ENCODE peak calls at places on chromosomes 7 and 10, in four cellular contexts. One of them, this sample, is unnamed.

GRCh38 chr7:226281-226882 is 34.0 kb downstream of the FAM20C start:
- DNase-seq in stimulated activated CD4-positive, alpha-beta T cell treated with anti-CD3 and anti-CD28 coated beads, Interleukin-2, amount 100 ng/mL, for 24 hours: no peak
- DNase-seq in gastrocnemius medialis: no peak
- DNase-seq in nucleus accumbens: no peak
- DNase-seq in this sample: no peak

GRCh38 chr10:85459906-85460305 is 906.7 kb downstream of the GRID1 start:
- DNase-seq in stimulated activated CD4-positive, alpha-beta T cell treated with anti-CD3 and anti-CD28 coated beads, Interleukin-2, amount 100 ng/mL, for 24 hours: no peak
- DNase-seq in gastrocnemius medialis: no peak
- DNase-seq in nucleus accumbens: no peak
- DNase-seq in this sample: no peak

GRCh38 chr7:150852371-150852905 is at the start of gene AOC1:
- DNase-seq in gastrocnemius medialis: no peak
- DNase-seq in stimulated activated CD4-positive, alpha-beta T cell treated with anti-CD3 and anti-CD28 coated beads, Interleukin-2, amount 100 ng/mL, for 24 hours: peak; percentile 12
- DNase-seq in nucleus accumbens: no peak
- DNase-seq in this sample: peak; percentile 46

GRCh38 chr7:153027210-153027609 is 267.7 kb downstream of the ACTR3B start:
- DNase-seq in gastrocnemius medialis: no peak
- DNase-seq in stimulated activated CD4-positive, alpha-beta T cell treated with anti-CD3 and anti-CD28 coated beads, Interleukin-2, amount 100 ng/mL, for 24 hours: no peak
- DNase-seq in nucleus accumbens: no peak
- DNase-seq in this sample: no peak

GRCh38 chr7:111763221-111763791 is 201.0 kb upstream of the IMMP2L start:
- DNase-seq in gastrocnemius medialis: no peak
- DNase-seq in stimulated activated CD4-positive, alpha-beta T cell treated with anti-CD3 and anti-CD28 coated beads, Interleukin-2, amount 100 ng/mL, for 24 hours: no peak
- DNase-seq in nucleus accumbens: no peak
- DNase-seq in this sample: no peak

GRCh38 chr10:24277771-24278518 is 69.0 kb downstream of the KIAA1217 start:
- DNase-seq in nucleus accumbens: no peak
- DNase-seq in gastrocnemius medialis: peak; percentile 56
- DNase-seq in stimulated activated CD4-positive, alpha-beta T cell treated with anti-CD3 and anti-CD28 coated beads, Interleukin-2, amount 100 ng/mL, for 24 hours: no peak
- DNase-seq in this sample: no peak

GRCh38 chr7:121275204-121275603 is 53.6 kb upstream of the WNT16 start:
- DNase-seq in gastrocnemius medialis: no peak
- DNase-seq in nucleus accumbens: no peak
- DNase-seq in stimulated activated CD4-positive, alpha-beta T cell treated with anti-CD3 and anti-CD28 coated beads, Interleukin-2, amount 100 ng/mL, for 24 hours: no peak
- DNase-seq in this sample: no peak

GRCh38 chr7:12650080-12650479 is 37.4 kb upstream of the ARL4A start:
- DNase-seq in nucleus accumbens: no peak
- DNase-seq in stimulated activated CD4-positive, alpha-beta T cell treated with anti-CD3 and anti-CD28 coated beads, Interleukin-2, amount 100 ng/mL, for 24 hours: no peak
- DNase-seq in gastrocnemius medialis: no peak
- DNase-seq in this sample: no peak

GRCh38 chr7:101527844-101528667 is 101.0 kb downstream of the MYL10 start:
- DNase-seq in nucleus accumbens: peak; percentile 25
- DNase-seq in stimulated activated CD4-positive, alpha-beta T cell treated with anti-CD3 and anti-CD28 coated beads, Interleukin-2, amount 100 ng/mL, for 24 hours: no peak
- DNase-seq in gastrocnemius medialis: no peak
- DNase-seq in this sample: peak; percentile 80

GRCh38 chr7:67309764-67310548 is 313.3 kb downstream of the TYW1 start:
- DNase-seq in stimulated activated CD4-positive, alpha-beta T cell treated with anti-CD3 and anti-CD28 coated beads, Interleukin-2, amount 100 ng/mL, for 24 hours: no peak
- DNase-seq in nucleus accumbens: no peak
- DNase-seq in gastrocnemius medialis: no peak
- DNase-seq in this sample: no peak

GRCh38 chr10:102776779-102777417 is 33.1 kb downstream of the WBP1L start:
- DNase-seq in gastrocnemius medialis: peak; percentile 97
- DNase-seq in nucleus accumbens: peak; percentile 36
- DNase-seq in stimulated activated CD4-positive, alpha-beta T cell treated with anti-CD3 and anti-CD28 coated beads, Interleukin-2, amount 100 ng/mL, for 24 hours: no peak
- DNase-seq in this sample: peak; percentile 87

GRCh38 chr10:15630353-15630752 is 89.4 kb downstream of the ITGA8 start:
- DNase-seq in nucleus accumbens: no peak
- DNase-seq in stimulated activated CD4-positive, alpha-beta T cell treated with anti-CD3 and anti-CD28 coated beads, Interleukin-2, amount 100 ng/mL, for 24 hours: no peak
- DNase-seq in gastrocnemius medialis: no peak
- DNase-seq in this sample: no peak

GRCh38 chr7:155190608-155191536 is 106.8 kb upstream of the INSIG1 start:
- DNase-seq in gastrocnemius medialis: no peak
- DNase-seq in nucleus accumbens: no peak
- DNase-seq in stimulated activated CD4-positive, alpha-beta T cell treated with anti-CD3 and anti-CD28 coated beads, Interleukin-2, amount 100 ng/mL, for 24 hours: peak; percentile 82
- DNase-seq in this sample: peak; percentile 89

GRCh38 chr10:659710-660141 is 29.7 kb downstream of the DIP2C start:
- DNase-seq in stimulated activated CD4-positive, alpha-beta T cell treated with anti-CD3 and anti-CD28 coated beads, Interleukin-2, amount 100 ng/mL, for 24 hours: no peak
- DNase-seq in nucleus accumbens: no peak
- DNase-seq in gastrocnemius medialis: no peak
- DNase-seq in this sample: no peak

GRCh38 chr10:5522913-5523560 is 1.7 kb upstream of the CALML3 start:
- DNase-seq in stimulated activated CD4-positive, alpha-beta T cell treated with anti-CD3 and anti-CD28 coated beads, Interleukin-2, amount 100 ng/mL, for 24 hours: no peak
- DNase-seq in gastrocnemius medialis: no peak
- DNase-seq in nucleus accumbens: no peak
- DNase-seq in this sample: peak; percentile 69

GRCh38 chr10:103554488-103555320 is 61.2 kb downstream of the NEURL1 start:
- DNase-seq in stimulated activated CD4-positive, alpha-beta T cell treated with anti-CD3 and anti-CD28 coated beads, Interleukin-2, amount 100 ng/mL, for 24 hours: peak; percentile 24
- DNase-seq in nucleus accumbens: no peak
- DNase-seq in gastrocnemius medialis: peak; percentile 63
- DNase-seq in this sample: peak; percentile 70

GRCh38 chr10:7121154-7121797 is 289.6 kb downstream of the SFMBT2 start:
- DNase-seq in gastrocnemius medialis: no peak
- DNase-seq in nucleus accumbens: peak; percentile 18
- DNase-seq in stimulated activated CD4-positive, alpha-beta T cell treated with anti-CD3 and anti-CD28 coated beads, Interleukin-2, amount 100 ng/mL, for 24 hours: peak; percentile 79
- DNase-seq in this sample: peak; percentile 80

GRCh38 chr7:113742377-113742776 is 176.4 kb downstream of the PPP1R3A start:
- DNase-seq in nucleus accumbens: no peak
- DNase-seq in stimulated activated CD4-positive, alpha-beta T cell treated with anti-CD3 and anti-CD28 coated beads, Interleukin-2, amount 100 ng/mL, for 24 hours: no peak
- DNase-seq in gastrocnemius medialis: no peak
- DNase-seq in this sample: no peak

GRCh38 chr10:78335371-78335690 is 301.7 kb downstream of the RPS24 start:
- DNase-seq in stimulated activated CD4-positive, alpha-beta T cell treated with anti-CD3 and anti-CD28 coated beads, Interleukin-2, amount 100 ng/mL, for 24 hours: no peak
- DNase-seq in nucleus accumbens: no peak
- DNase-seq in gastrocnemius medialis: no peak
- DNase-seq in this sample: no peak

GRCh38 chr10:69481280-69481679 is 30.0 kb downstream of the TSPAN15 start:
- DNase-seq in nucleus accumbens: no peak
- DNase-seq in gastrocnemius medialis: no peak
- DNase-seq in stimulated activated CD4-positive, alpha-beta T cell treated with anti-CD3 and anti-CD28 coated beads, Interleukin-2, amount 100 ng/mL, for 24 hours: no peak
- DNase-seq in this sample: peak; percentile 47

GRCh38 chr7:102077081-102077480 is 209.6 kb upstream of the SH2B2 start:
- DNase-seq in stimulated activated CD4-positive, alpha-beta T cell treated with anti-CD3 and anti-CD28 coated beads, Interleukin-2, amount 100 ng/mL, for 24 hours: no peak
- DNase-seq in gastrocnemius medialis: no peak
- DNase-seq in nucleus accumbens: no peak
- DNase-seq in this sample: no peak

GRCh38 chr7:116161733-116162132 is 48.6 kb upstream of the TES start:
- DNase-seq in nucleus accumbens: no peak
- DNase-seq in gastrocnemius medialis: no peak
- DNase-seq in stimulated activated CD4-positive, alpha-beta T cell treated with anti-CD3 and anti-CD28 coated beads, Interleukin-2, amount 100 ng/mL, for 24 hours: no peak
- DNase-seq in this sample: no peak

GRCh38 chr7:29839302-29839701 is 33.0 kb downstream of the WIPF3 start:
- DNase-seq in nucleus accumbens: no peak
- DNase-seq in gastrocnemius medialis: peak; percentile 38
- DNase-seq in stimulated activated CD4-positive, alpha-beta T cell treated with anti-CD3 and anti-CD28 coated beads, Interleukin-2, amount 100 ng/mL, for 24 hours: no peak
- DNase-seq in this sample: peak; percentile 60

GRCh38 chr10:71564221-71564820 is 155.3 kb downstream of the C10orf105 start:
- DNase-seq in stimulated activated CD4-positive, alpha-beta T cell treated with anti-CD3 and anti-CD28 coated beads, Interleukin-2, amount 100 ng/mL, for 24 hours: no peak
- DNase-seq in nucleus accumbens: no peak
- DNase-seq in gastrocnemius medialis: no peak
- DNase-seq in this sample: no peak

GRCh38 chr10:43869669-43870322 is 221.1 kb upstream of the ZNF32 start:
- DNase-seq in stimulated activated CD4-positive, alpha-beta T cell treated with anti-CD3 and anti-CD28 coated beads, Interleukin-2, amount 100 ng/mL, for 24 hours: no peak
- DNase-seq in nucleus accumbens: no peak
- DNase-seq in gastrocnemius medialis: no peak
- DNase-seq in this sample: no peak

GRCh38 chr7:97732567-97733275 is 835 bp downstream of the TAC1 start:
- DNase-seq in gastrocnemius medialis: no peak
- DNase-seq in nucleus accumbens: no peak
- DNase-seq in stimulated activated CD4-positive, alpha-beta T cell treated with anti-CD3 and anti-CD28 coated beads, Interleukin-2, amount 100 ng/mL, for 24 hours: no peak
- DNase-seq in this sample: peak; percentile 63

GRCh38 chr7:94056796-94057207 is 52.6 kb upstream of the BET1 start:
- DNase-seq in nucleus accumbens: no peak
- DNase-seq in gastrocnemius medialis: no peak
- DNase-seq in stimulated activated CD4-positive, alpha-beta T cell treated with anti-CD3 and anti-CD28 coated beads, Interleukin-2, amount 100 ng/mL, for 24 hours: no peak
- DNase-seq in this sample: no peak

GRCh38 chr10:78937800-78938694 is 130.7 kb upstream of the ZMIZ1 start:
- DNase-seq in stimulated activated CD4-positive, alpha-beta T cell treated with anti-CD3 and anti-CD28 coated beads, Interleukin-2, amount 100 ng/mL, for 24 hours: no peak
- DNase-seq in nucleus accumbens: no peak
- DNase-seq in gastrocnemius medialis: no peak
- DNase-seq in this sample: no peak

GRCh38 chr7:101402081-101402779 is 39.6 kb downstream of the COL26A1 start:
- DNase-seq in stimulated activated CD4-positive, alpha-beta T cell treated with anti-CD3 and anti-CD28 coated beads, Interleukin-2, amount 100 ng/mL, for 24 hours: no peak
- DNase-seq in nucleus accumbens: no peak
- DNase-seq in gastrocnemius medialis: no peak
- DNase-seq in this sample: no peak

GRCh38 chr10:97127960-97128850 is 57.6 kb downstream of the SLIT1 start:
- DNase-seq in stimulated activated CD4-positive, alpha-beta T cell treated with anti-CD3 and anti-CD28 coated beads, Interleukin-2, amount 100 ng/mL, for 24 hours: no peak
- DNase-seq in nucleus accumbens: no peak
- DNase-seq in gastrocnemius medialis: no peak
- DNase-seq in this sample: no peak

GRCh38 chr7:116197355-116197754 is 13.0 kb upstream of the TES start:
- DNase-seq in nucleus accumbens: no peak
- DNase-seq in stimulated activated CD4-positive, alpha-beta T cell treated with anti-CD3 and anti-CD28 coated beads, Interleukin-2, amount 100 ng/mL, for 24 hours: no peak
- DNase-seq in gastrocnemius medialis: no peak
- DNase-seq in this sample: no peak

GRCh38 chr10:48670978-48671913 is 13.4 kb upstream of the WDFY4 start:
- DNase-seq in gastrocnemius medialis: no peak
- DNase-seq in nucleus accumbens: no peak
- DNase-seq in stimulated activated CD4-positive, alpha-beta T cell treated with anti-CD3 and anti-CD28 coated beads, Interleukin-2, amount 100 ng/mL, for 24 hours: no peak
- DNase-seq in this sample: no peak

GRCh38 chr10:34206602-34207268 is 608.4 kb downstream of the PARD3 start:
- DNase-seq in stimulated activated CD4-positive, alpha-beta T cell treated with anti-CD3 and anti-CD28 coated beads, Interleukin-2, amount 100 ng/mL, for 24 hours: no peak
- DNase-seq in nucleus accumbens: no peak
- DNase-seq in gastrocnemius medialis: no peak
- DNase-seq in this sample: no peak

GRCh38 chr7:3995187-3995586 is 686.9 kb upstream of the FOXK1 start:
- DNase-seq in gastrocnemius medialis: no peak
- DNase-seq in stimulated activated CD4-positive, alpha-beta T cell treated with anti-CD3 and anti-CD28 coated beads, Interleukin-2, amount 100 ng/mL, for 24 hours: no peak
- DNase-seq in nucleus accumbens: no peak
- DNase-seq in this sample: no peak

GRCh38 chr10:16521311-16522016 is at the start of gene C1QL3:
- DNase-seq in gastrocnemius medialis: no peak
- DNase-seq in stimulated activated CD4-positive, alpha-beta T cell treated with anti-CD3 and anti-CD28 coated beads, Interleukin-2, amount 100 ng/mL, for 24 hours: peak; percentile 27
- DNase-seq in nucleus accumbens: no peak
- DNase-seq in this sample: no peak

GRCh38 chr7:143185551-143185950 is 2.3 kb downstream of the TAS2R39 start:
- DNase-seq in stimulated activated CD4-positive, alpha-beta T cell treated with anti-CD3 and anti-CD28 coated beads, Interleukin-2, amount 100 ng/mL, for 24 hours: no peak
- DNase-seq in gastrocnemius medialis: no peak
- DNase-seq in nucleus accumbens: no peak
- DNase-seq in this sample: no peak